ENCODE peak calls at places on chromosomes 1 and 21, in nine cellular contexts. Y is left kidney, Q is NCI-H1417 treated with DMSO at 0.1 percent for 48 hours, V is memory B cell, L is glomerular endothelial cell, E is GM03348, X is NCI-H1105, C is tibial nerve, T is AG09319. M is an unnamed sample.
A peak's percentile ranks its signal among the peaks of the same experiment; 100 is the strongest.

GRCh38 chr1:224219612-224220011 is 36.6 kb downstream of the DEGS1 start:
- DNase-seq in Y (no peak), Q (no peak), V (no peak), L (no peak), E (no peak), X (no peak), C (no peak), T (no peak), M (no peak)

GRCh38 chr1:2927393-2927792 is 93.9 kb upstream of the ACTRT2 start:
- DNase-seq in Y (peak; percentile 77), Q (no peak), V (peak; percentile 20), L (no peak), E (no peak), X (no peak), C (no peak), T (no peak), M (no peak)

GRCh38 chr1:65069186-65069585 is 78.8 kb upstream of the AK4 start:
- DNase-seq in Y (no peak), Q (no peak), V (no peak), L (no peak), E (no peak), X (no peak), C (no peak), T (no peak), M (no peak)

GRCh38 chr1:163230827-163231226 is 28.1 kb upstream of the RGS5 start:
- DNase-seq in Y (no peak), Q (no peak), V (no peak), L (no peak), E (no peak), X (no peak), C (no peak), T (no peak), M (no peak)

GRCh38 chr1:85202092-85202863 is 1.5 kb upstream of the SYDE2 start:
- DNase-seq in Y (no peak), Q (no peak), V (no peak), L (no peak), E (no peak), X (peak; percentile 31), C (no peak), T (no peak), M (no peak)

GRCh38 chr1:186420923-186421322 is 40.0 kb downstream of the PDC start:
- DNase-seq in Y (no peak), Q (no peak), V (no peak), L (no peak), E (peak; percentile 27), X (no peak), C (no peak), T (no peak), M (no peak)

GRCh38 chr1:110433803-110434202 is 17.1 kb upstream of the PROK1 start:
- DNase-seq in Y (peak; percentile 61), Q (no peak), V (no peak), L (no peak), E (peak; percentile 42), X (no peak), C (peak; percentile 32), T (no peak), M (no peak)

GRCh38 chr1:180157108-180157507 is 2.4 kb downstream of the QSOX1 start:
- DNase-seq in Y (no peak), Q (no peak), V (no peak), L (no peak), E (peak; percentile 61), X (no peak), C (no peak), T (no peak), M (no peak)

GRCh38 chr1:167165948-167166702 is 54.6 kb upstream of the POU2F1 start:
- DNase-seq in Y (peak; percentile 97), Q (no peak), V (no peak), L (no peak), E (no peak), X (no peak), C (no peak), T (no peak), M (no peak)

GRCh38 chr21:33840771-33841170 is 74.8 kb downstream of the ATP5PO start:
- DNase-seq in Y (no peak), Q (no peak), V (no peak), L (no peak), E (peak; percentile 40), X (no peak), C (no peak), T (no peak), M (no peak)

GRCh38 chr1:50474859-50475809 is 51.9 kb upstream of the DMRTA2 start:
- DNase-seq in Y (no peak), Q (no peak), V (no peak), L (peak; percentile 4), E (no peak), X (no peak), C (no peak), T (no peak), M (no peak)

GRCh38 chr1:172637522-172637921 is 21.4 kb upstream of the FASLG start:
- DNase-seq in Y (no peak), Q (no peak), V (no peak), L (no peak), E (peak; percentile 30), X (no peak), C (no peak), T (no peak), M (no peak)

GRCh38 chr1:103958699-103959098 is 209.0 kb downstream of the AMY1C start:
- DNase-seq in Y (no peak), Q (no peak), V (no peak), L (no peak), E (no peak), X (no peak), C (no peak), T (no peak), M (no peak)

GRCh38 chr1:117169871-117170596 is 40.7 kb downstream of the VTCN1 start:
- DNase-seq in Y (no peak), Q (no peak), V (no peak), L (no peak), E (no peak), X (no peak), C (no peak), T (no peak), M (no peak)